ENCODE peak calls at places on chromosome 22, in nine cellular contexts. K, A, G, U, M, Z, O, L and Y are unnamed samples.

GRCh38 chr22:43136255-43136654 is 6.9 kb downstream of the MCAT start:
- DNase-seq in K (no peak), A (peak), G (peak), U (peak), M (no peak), Z (peak), O (peak), L (no peak), Y (no peak)

GRCh38 chr22:42475122-42475521 is 42.9 kb upstream of the NFAM1 start:
- DNase-seq in K (no peak), A (no peak), G (no peak), U (no peak), M (no peak), Z (no peak), O (no peak), L (no peak), Y (no peak)

GRCh38 chr22:17569971-17570511 is 6.7 kb downstream of the SLC25A18 start:
- DNase-seq in K (no peak), A (no peak), G (no peak), U (no peak), M (no peak), Z (no peak), O (no peak), L (no peak), Y (no peak)

GRCh38 chr22:45878901-45879551 is 97.9 kb downstream of the WNT7B start:
- DNase-seq in K (no peak), A (no peak), G (no peak), U (no peak), M (no peak), Z (no peak), O (no peak), L (peak), Y (no peak)

GRCh38 chr22:33002035-33002434 is 56.1 kb downstream of the SYN3 start:
- DNase-seq in K (no peak), A (peak), G (no peak), U (no peak), M (no peak), Z (no peak), O (no peak), L (no peak), Y (no peak)

GRCh38 chr22:45903355-45904149 is 73.4 kb downstream of the WNT7B start:
- DNase-seq in K (no peak), A (peak), G (no peak), U (no peak), M (peak), Z (no peak), O (no peak), L (no peak), Y (peak)

GRCh38 chr22:41256898-41257260 is 16.1 kb upstream of the CHADL start:
- DNase-seq in K (no peak), A (no peak), G (no peak), U (no peak), M (no peak), Z (peak), O (peak), L (no peak), Y (peak)

GRCh38 chr22:46374663-46375474 is 39.4 kb downstream of the TRMU start:
- DNase-seq in K (no peak), A (peak), G (no peak), U (peak), M (no peak), Z (no peak), O (no peak), L (no peak), Y (no peak)

GRCh38 chr22:43439368-43440102 is 27.7 kb downstream of the MPPED1 start:
- DNase-seq in K (no peak), A (no peak), G (no peak), U (no peak), M (no peak), Z (no peak), O (no peak), L (no peak), Y (no peak)

GRCh38 chr22:30868663-30869385 is 99.8 kb downstream of the MORC2 start:
- DNase-seq in K (no peak), A (no peak), G (no peak), U (peak), M (no peak), Z (no peak), O (no peak), L (peak), Y (no peak)

GRCh38 chr22:22810018-22810427 is 77.6 kb upstream of the IGLL5 start:
- DNase-seq in K (no peak), A (peak), G (peak), U (peak), M (no peak), Z (no peak), O (no peak), L (peak), Y (no peak)

GRCh38 chr22:39466228-39467006 is 9.6 kb downstream of the MGAT3 start:
- DNase-seq in K (no peak), A (no peak), G (no peak), U (no peak), M (no peak), Z (no peak), O (no peak), L (no peak), Y (no peak)

GRCh38 chr22:40279017-40279416 is 67.3 kb upstream of the ADSL start:
- DNase-seq in K (no peak), A (no peak), G (no peak), U (no peak), M (no peak), Z (no peak), O (no peak), L (no peak), Y (no peak)

GRCh38 chr22:20995329-20996030 is 6.4 kb downstream of the THAP7 start:
- DNase-seq in K (no peak), A (no peak), G (no peak), U (no peak), M (no peak), Z (no peak), O (no peak), L (no peak), Y (no peak)

GRCh38 chr22:38464992-38465672 is 2.8 kb upstream of the KDELR3 start:
- DNase-seq in K (no peak), A (no peak), G (no peak), U (no peak), M (no peak), Z (no peak), O (no peak), L (no peak), Y (no peak)

GRCh38 chr22:26550498-26551033 is 38.3 kb upstream of the TFIP11 start:
- DNase-seq in K (no peak), A (no peak), G (no peak), U (no peak), M (peak), Z (peak), O (no peak), L (no peak), Y (peak)